ENCODE peak calls at places on chromosome 11, in four cellular contexts. O is GM12878, X is K562, F is HL-60. E is an unnamed sample.

GRCh38 chr11:119438599-119438998 is 15.6 kb upstream of the THY1 start:
- DNase-seq in X (no peak), O (no peak), F (no peak), E (no peak)

GRCh38 chr11:23359297-23359696 is 499.0 kb upstream of the CCDC179 start:
- DNase-seq in O (no peak), X (no peak), F (no peak), E (no peak)

GRCh38 chr11:126138636-126139540 is 72.6 kb downstream of the RPUSD4 start:
- DNase-seq in O (no peak), X (no peak), F (no peak), E (no peak)

GRCh38 chr11:69573751-69574382 is 67.1 kb upstream of the CCND1 start:
- DNase-seq in F (no peak), O (no peak), X (no peak), E (no peak)

GRCh38 chr11:1403721-1404460 is 14.2 kb downstream of the BRSK2 start:
- DNase-seq in O (no peak), F (no peak), X (no peak), E (no peak)

GRCh38 chr11:15289718-15290117 is 175.0 kb downstream of the INSC start:
- DNase-seq in O (no peak), X (no peak), F (no peak), E (no peak)

GRCh38 chr11:59171508-59172322 is at the start of gene DTX4:
- DNase-seq in F (peak; percentile 94), X (peak; percentile 91), O (peak; percentile 57), E (peak; percentile 79)

GRCh38 chr11:115996125-115996807 is 492.1 kb upstream of the CADM1 start:
- DNase-seq in O (peak; percentile 89), X (no peak), F (no peak), E (peak; percentile 47)

GRCh38 chr11:33664166-33664565 is 36.5 kb downstream of the C11orf91 start:
- DNase-seq in O (no peak), X (no peak), F (no peak), E (no peak)

GRCh38 chr11:64447717-64448598 is 89.0 kb downstream of the RPS6KA4 start:
- DNase-seq in X (no peak), F (peak; percentile 83), O (peak; percentile 40), E (peak; percentile 43)

GRCh38 chr11:44363116-44363515 is 53.2 kb upstream of the ALX4 start:
- DNase-seq in X (no peak), O (no peak), F (no peak), E (no peak)

GRCh38 chr11:123206671-123207421 is 11.8 kb upstream of the CLMP start:
- DNase-seq in F (no peak), O (no peak), X (no peak), E (no peak)

GRCh38 chr11:61955031-61955415 is 4.9 kb downstream of the BEST1 start:
- DNase-seq in X (peak; percentile 21), F (peak; percentile 90), O (no peak), E (no peak)

GRCh38 chr11:61004037-61004641 is 32.7 kb downstream of the CD6 start:
- DNase-seq in O (no peak), F (no peak), X (no peak), E (no peak)

GRCh38 chr11:131808466-131808865 is 438.1 kb downstream of the NTM start:
- DNase-seq in F (no peak), X (no peak), O (no peak), E (no peak)

GRCh38 chr11:71432761-71433647 is 15.2 kb downstream of the DHCR7 start:
- DNase-seq in O (no peak), X (no peak), F (no peak), E (no peak)

GRCh38 chr11:12235945-12236743 is 125.8 kb downstream of the MICAL2 start:
- DNase-seq in O (peak; percentile 48), X (peak; percentile 59), F (no peak), E (peak; percentile 25)

GRCh38 chr11:128407962-128408361 is 179.4 kb downstream of the ETS1 start:
- DNase-seq in X (no peak), O (no peak), F (no peak), E (no peak)

GRCh38 chr11:15926071-15926470 is 430.3 kb downstream of the SOX6 start:
- DNase-seq in X (no peak), F (no peak), O (no peak), E (no peak)

GRCh38 chr11:61967924-61968757 is 707 bp upstream of the FTH1 start:
- DNase-seq in X (peak; percentile 40), O (peak; percentile 62), F (no peak), E (no peak)

GRCh38 chr11:69636512-69636866 is 4.5 kb upstream of the CCND1 start:
- DNase-seq in O (no peak), F (no peak), X (no peak), E (no peak)

DNA sequence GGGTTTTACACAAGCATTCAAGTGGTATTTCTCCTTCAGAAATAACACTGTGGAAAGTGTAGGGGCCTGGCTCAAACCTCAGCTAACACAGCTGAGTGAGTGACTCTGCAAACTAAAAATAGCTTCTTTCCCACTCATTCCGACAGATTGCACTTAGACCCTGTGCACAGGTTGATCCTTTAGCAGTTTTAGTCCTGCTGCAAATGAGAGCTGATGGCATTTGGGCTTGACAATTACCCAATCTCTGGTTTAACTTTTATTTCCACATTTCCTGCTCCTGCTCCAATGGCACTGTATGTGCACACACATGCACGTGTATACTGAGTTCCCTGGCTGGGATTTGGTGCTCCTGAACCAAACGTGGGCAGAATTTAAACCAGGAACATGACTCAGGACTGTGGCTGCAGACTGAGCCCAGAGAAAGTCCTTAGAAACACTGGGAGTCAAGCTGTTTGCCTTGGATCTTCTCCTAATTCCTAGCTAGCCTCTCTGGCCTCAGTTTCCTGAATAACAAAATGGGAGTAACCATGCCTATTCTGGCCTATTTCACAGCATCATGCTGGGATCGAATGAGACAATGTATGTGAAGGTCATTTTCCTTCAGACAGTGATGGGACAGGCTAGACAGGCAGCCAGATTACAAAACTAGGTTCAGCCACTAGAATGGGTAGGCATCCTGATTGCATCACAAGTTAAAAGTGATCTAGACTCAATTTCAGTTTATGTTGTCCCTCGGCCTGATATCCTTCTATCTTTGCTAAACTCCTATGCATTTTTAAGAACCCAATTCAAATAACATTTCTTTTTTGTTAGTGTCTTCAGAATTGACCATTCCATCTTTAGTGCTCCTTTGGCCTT is 58.2 kb downstream of the SERGEF start:
- DNase-seq in X (no peak), F (peak; percentile 36), O (no peak), E (no peak)
- TF ChIP-seq SPI1 in X (no peak), F (no peak), O (no peak), E (no peak)

GRCh38 chr11:27423125-27423524 is 49.5 kb downstream of the LGR4 start:
- DNase-seq in O (no peak), X (no peak), F (peak; percentile 89), E (no peak)
- TF ChIP-seq POLR2AphosphoS5 in O (no peak), X (no peak), F (peak; percentile 82), E (no peak)

GRCh38 chr11:109697140-109697843 is 275.3 kb downstream of the C11orf87 start:
- DNase-seq in O (no peak), X (peak; percentile 22), F (no peak), E (peak; percentile 5)
- TF ChIP-seq SPI1 in O (no peak), X (no peak), F (no peak), E (no peak)

GRCh38 chr11:91382946-91383345 is 841.7 kb upstream of the FAT3 start:
- DNase-seq in F (no peak), X (no peak), O (no peak), E (no peak)
- TF ChIP-seq POLR2AphosphoS5 in F (no peak), X (no peak), O (no peak), E (no peak)

GRCh38 chr11:21485011-21485410 is 707.9 kb upstream of the ANO5 start:
- DNase-seq in F (no peak), O (no peak), X (no peak), E (no peak)
- TF ChIP-seq SPI1 in F (no peak), O (no peak), X (no peak), E (no peak)

DNA sequence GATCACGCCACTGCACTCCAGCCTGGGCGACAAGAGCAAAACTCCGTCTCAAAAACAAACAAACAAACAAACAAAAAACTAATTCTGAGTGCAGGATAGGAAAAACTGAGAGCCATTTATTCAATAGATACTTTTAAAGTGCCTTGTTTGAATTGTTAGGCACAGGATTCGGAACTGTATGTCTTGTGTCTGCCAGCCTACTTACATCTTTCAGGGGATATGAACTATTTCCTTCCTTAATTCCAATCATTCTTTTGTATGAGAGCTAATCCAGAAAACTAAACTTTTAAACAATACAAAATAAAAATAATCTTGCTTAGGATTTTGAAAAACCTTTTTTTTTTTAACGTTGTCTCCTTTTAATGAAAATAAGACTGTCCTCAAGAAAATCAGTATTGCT is 12.6 kb downstream of the UVRAG start:
- DNase-seq in O (no peak), F (no peak), X (no peak), E (no peak)
- TF ChIP-seq POLR2AphosphoS5 in O (no peak), F (no peak), X (no peak), E (no peak)

GRCh38 chr11:65883058-65883761 is 3.6 kb downstream of the CTSW start:
- DNase-seq in F (no peak), O (no peak), X (no peak), E (no peak)

GRCh38 chr11:65880844-65881421 is 1.3 kb downstream of the CTSW start:
- DNase-seq in X (no peak), F (no peak), O (no peak), E (no peak)

GRCh38 chr11:65884716-65885092 is 3.6 kb downstream of the FIBP start:
- DNase-seq in O (no peak), F (no peak), X (peak; percentile 78), E (peak; percentile 87)

GRCh38 chr11:65883786-65884715 is 4.2 kb downstream of the FIBP start:
- DNase-seq in O (no peak), X (no peak), F (no peak), E (no peak)

DNA sequence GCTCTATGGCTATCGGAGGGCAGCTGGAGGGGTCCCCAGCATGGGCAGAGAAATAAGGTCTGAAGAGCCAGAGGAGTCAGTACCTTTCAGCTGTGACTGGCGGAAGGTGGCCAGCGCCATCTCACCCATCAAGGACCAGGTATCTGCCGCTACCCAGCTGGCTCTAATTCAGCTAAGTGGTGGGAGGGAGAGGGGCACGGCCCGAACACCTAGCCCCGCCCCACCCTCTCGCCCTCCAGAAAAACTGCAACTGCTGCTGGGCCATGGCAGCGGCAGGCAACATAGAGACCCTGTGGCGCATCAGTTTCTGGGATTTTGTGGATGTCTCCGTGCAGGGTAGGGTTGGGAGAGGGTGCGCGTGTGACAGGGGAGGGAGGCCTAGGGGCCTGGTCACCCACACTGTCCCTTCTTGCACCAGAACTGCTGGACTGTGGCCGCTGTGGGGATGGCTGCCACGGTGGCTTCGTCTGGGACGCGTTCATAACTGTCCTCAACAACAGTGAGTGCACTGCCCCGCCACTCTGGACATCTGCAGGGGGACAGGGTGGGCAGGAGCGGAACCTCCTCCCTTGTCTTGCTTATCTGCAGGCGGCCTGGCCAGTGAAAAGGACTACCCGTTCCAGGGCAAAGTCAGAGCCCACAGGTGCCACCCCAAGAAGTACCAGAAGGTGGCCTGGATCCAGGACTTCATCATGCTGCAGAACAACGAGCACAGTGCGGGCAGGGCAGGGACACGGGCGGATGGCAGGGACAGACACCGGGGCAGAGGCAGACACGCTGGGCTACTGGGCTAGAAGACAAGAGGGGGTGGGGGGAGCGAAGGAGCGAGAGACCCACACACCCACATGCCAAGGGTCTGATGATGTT is 2.8 kb downstream of the CTSW start:
- DNase-seq in O (no peak), F (no peak), X (no peak), E (no peak)
- TF ChIP-seq SPI1 in O (no peak), F (no peak), X (no peak), E (no peak)

E was measured in GM12891.